ENCODE peak calls at places on chromosomes 13 and 19, in eight cellular contexts. One of them, this sample, is unnamed.

GRCh38 chr13:111165189-111165588 is 50.1 kb downstream of the ARHGEF7 start:
- DNase-seq in adrenal gland: no peak
- DNase-seq in activated CD4-positive, CD25-positive, alpha-beta regulatory T cell treated with anti-CD3 and anti-CD28 coated beads, Interleukin-2, amount 50 U/mL, for 72 hours: no peak
- DNase-seq in EH: no peak
- DNase-seq in anterior cingulate cortex: no peak
- DNase-seq in posterior cingulate gyrus: no peak
- DNase-seq in activated CD4-positive, alpha-beta T cell treated with anti-CD3 and anti-CD28 coated beads, Interleukin-2, amount 50 U/mL, for 4 hours: no peak
- DNase-seq in Daoy: no peak
- DNase-seq in this sample: no peak

GRCh38 chr19:948842-949496 is 23.1 kb downstream of the ARID3A start:
- DNase-seq in adrenal gland: no peak
- DNase-seq in activated CD4-positive, CD25-positive, alpha-beta regulatory T cell treated with anti-CD3 and anti-CD28 coated beads, Interleukin-2, amount 50 U/mL, for 72 hours: no peak
- DNase-seq in EH: no peak
- DNase-seq in anterior cingulate cortex: no peak
- DNase-seq in posterior cingulate gyrus: no peak
- DNase-seq in activated CD4-positive, alpha-beta T cell treated with anti-CD3 and anti-CD28 coated beads, Interleukin-2, amount 50 U/mL, for 4 hours: no peak
- DNase-seq in Daoy: no peak
- DNase-seq in this sample: no peak

GRCh38 chr13:30864352-30865130 is 41.5 kb upstream of the MEDAG start:
- DNase-seq in adrenal gland: peak
- DNase-seq in activated CD4-positive, CD25-positive, alpha-beta regulatory T cell treated with anti-CD3 and anti-CD28 coated beads, Interleukin-2, amount 50 U/mL, for 72 hours: no peak
- DNase-seq in EH: peak
- DNase-seq in anterior cingulate cortex: no peak
- DNase-seq in posterior cingulate gyrus: no peak
- DNase-seq in activated CD4-positive, alpha-beta T cell treated with anti-CD3 and anti-CD28 coated beads, Interleukin-2, amount 50 U/mL, for 4 hours: no peak
- DNase-seq in Daoy: peak
- DNase-seq in this sample: no peak

GRCh38 chr19:3102239-3103140 is 8.3 kb downstream of the GNA11 start:
- DNase-seq in adrenal gland: no peak
- DNase-seq in activated CD4-positive, CD25-positive, alpha-beta regulatory T cell treated with anti-CD3 and anti-CD28 coated beads, Interleukin-2, amount 50 U/mL, for 72 hours: no peak
- DNase-seq in EH: no peak
- DNase-seq in anterior cingulate cortex: no peak
- DNase-seq in posterior cingulate gyrus: no peak
- DNase-seq in activated CD4-positive, alpha-beta T cell treated with anti-CD3 and anti-CD28 coated beads, Interleukin-2, amount 50 U/mL, for 4 hours: no peak
- DNase-seq in Daoy: no peak
- DNase-seq in this sample: no peak

GRCh38 chr13:67803118-67803517 is 573.0 kb upstream of the PCDH9 start:
- DNase-seq in adrenal gland: no peak
- DNase-seq in activated CD4-positive, CD25-positive, alpha-beta regulatory T cell treated with anti-CD3 and anti-CD28 coated beads, Interleukin-2, amount 50 U/mL, for 72 hours: no peak
- DNase-seq in EH: no peak
- DNase-seq in anterior cingulate cortex: no peak
- DNase-seq in posterior cingulate gyrus: no peak
- DNase-seq in activated CD4-positive, alpha-beta T cell treated with anti-CD3 and anti-CD28 coated beads, Interleukin-2, amount 50 U/mL, for 4 hours: no peak
- DNase-seq in Daoy: no peak
- DNase-seq in this sample: no peak

GRCh38 chr13:33349314-33349995 is 63.9 kb upstream of the STARD13 start:
- DNase-seq in adrenal gland: peak
- DNase-seq in activated CD4-positive, CD25-positive, alpha-beta regulatory T cell treated with anti-CD3 and anti-CD28 coated beads, Interleukin-2, amount 50 U/mL, for 72 hours: no peak
- DNase-seq in EH: peak
- DNase-seq in anterior cingulate cortex: no peak
- DNase-seq in posterior cingulate gyrus: peak
- DNase-seq in activated CD4-positive, alpha-beta T cell treated with anti-CD3 and anti-CD28 coated beads, Interleukin-2, amount 50 U/mL, for 4 hours: no peak
- DNase-seq in Daoy: peak
- DNase-seq in this sample: no peak

GRCh38 chr13:75489502-75490263 is 7.7 kb upstream of the TBC1D4 start:
- DNase-seq in adrenal gland: no peak
- DNase-seq in activated CD4-positive, CD25-positive, alpha-beta regulatory T cell treated with anti-CD3 and anti-CD28 coated beads, Interleukin-2, amount 50 U/mL, for 72 hours: no peak
- DNase-seq in EH: peak
- DNase-seq in anterior cingulate cortex: no peak
- DNase-seq in posterior cingulate gyrus: no peak
- DNase-seq in activated CD4-positive, alpha-beta T cell treated with anti-CD3 and anti-CD28 coated beads, Interleukin-2, amount 50 U/mL, for 4 hours: no peak
- DNase-seq in Daoy: peak
- DNase-seq in this sample: no peak

GRCh38 chr19:15210323-15210774 is 9.6 kb upstream of the NOTCH3 start:
- DNase-seq in adrenal gland: peak
- DNase-seq in activated CD4-positive, CD25-positive, alpha-beta regulatory T cell treated with anti-CD3 and anti-CD28 coated beads, Interleukin-2, amount 50 U/mL, for 72 hours: no peak
- DNase-seq in EH: peak
- DNase-seq in anterior cingulate cortex: no peak
- DNase-seq in posterior cingulate gyrus: no peak
- DNase-seq in activated CD4-positive, alpha-beta T cell treated with anti-CD3 and anti-CD28 coated beads, Interleukin-2, amount 50 U/mL, for 4 hours: no peak
- DNase-seq in Daoy: peak
- DNase-seq in this sample: no peak

GRCh38 chr19:29487432-29487831 is 38.4 kb upstream of the VSTM2B start:
- DNase-seq in adrenal gland: no peak
- DNase-seq in activated CD4-positive, CD25-positive, alpha-beta regulatory T cell treated with anti-CD3 and anti-CD28 coated beads, Interleukin-2, amount 50 U/mL, for 72 hours: no peak
- DNase-seq in EH: no peak
- DNase-seq in anterior cingulate cortex: no peak
- DNase-seq in posterior cingulate gyrus: no peak
- DNase-seq in activated CD4-positive, alpha-beta T cell treated with anti-CD3 and anti-CD28 coated beads, Interleukin-2, amount 50 U/mL, for 4 hours: no peak
- DNase-seq in Daoy: no peak
- DNase-seq in this sample: no peak

GRCh38 chr13:60733933-60734332 is 336.9 kb downstream of the TDRD3 start:
- DNase-seq in adrenal gland: no peak
- DNase-seq in activated CD4-positive, CD25-positive, alpha-beta regulatory T cell treated with anti-CD3 and anti-CD28 coated beads, Interleukin-2, amount 50 U/mL, for 72 hours: no peak
- DNase-seq in EH: no peak
- DNase-seq in anterior cingulate cortex: no peak
- DNase-seq in posterior cingulate gyrus: no peak
- DNase-seq in activated CD4-positive, alpha-beta T cell treated with anti-CD3 and anti-CD28 coated beads, Interleukin-2, amount 50 U/mL, for 4 hours: no peak
- DNase-seq in Daoy: no peak
- DNase-seq in this sample: no peak

GRCh38 chr13:54144809-54145208 is 1116.2 kb downstream of the OLFM4 start:
- DNase-seq in adrenal gland: no peak
- DNase-seq in activated CD4-positive, CD25-positive, alpha-beta regulatory T cell treated with anti-CD3 and anti-CD28 coated beads, Interleukin-2, amount 50 U/mL, for 72 hours: no peak
- DNase-seq in EH: no peak
- DNase-seq in anterior cingulate cortex: no peak
- DNase-seq in posterior cingulate gyrus: no peak
- DNase-seq in activated CD4-positive, alpha-beta T cell treated with anti-CD3 and anti-CD28 coated beads, Interleukin-2, amount 50 U/mL, for 4 hours: no peak
- DNase-seq in Daoy: no peak
- DNase-seq in this sample: no peak

GRCh38 chr13:44243198-44243852 is 130.3 kb upstream of the SERP2 start:
- DNase-seq in adrenal gland: peak
- DNase-seq in activated CD4-positive, CD25-positive, alpha-beta regulatory T cell treated with anti-CD3 and anti-CD28 coated beads, Interleukin-2, amount 50 U/mL, for 72 hours: no peak
- DNase-seq in EH: peak
- DNase-seq in anterior cingulate cortex: peak
- DNase-seq in posterior cingulate gyrus: peak
- DNase-seq in activated CD4-positive, alpha-beta T cell treated with anti-CD3 and anti-CD28 coated beads, Interleukin-2, amount 50 U/mL, for 4 hours: no peak
- DNase-seq in Daoy: peak
- DNase-seq in this sample: no peak

GRCh38 chr19:43470288-43470687 is 4.9 kb upstream of the LYPD3 start:
- DNase-seq in adrenal gland: no peak
- DNase-seq in activated CD4-positive, CD25-positive, alpha-beta regulatory T cell treated with anti-CD3 and anti-CD28 coated beads, Interleukin-2, amount 50 U/mL, for 72 hours: no peak
- DNase-seq in EH: peak
- DNase-seq in anterior cingulate cortex: no peak
- DNase-seq in posterior cingulate gyrus: no peak
- DNase-seq in activated CD4-positive, alpha-beta T cell treated with anti-CD3 and anti-CD28 coated beads, Interleukin-2, amount 50 U/mL, for 4 hours: peak
- DNase-seq in Daoy: peak
- DNase-seq in this sample: no peak

GRCh38 chr19:34375598-34375997 is 10.6 kb downstream of the GPI start:
- DNase-seq in adrenal gland: no peak
- DNase-seq in activated CD4-positive, CD25-positive, alpha-beta regulatory T cell treated with anti-CD3 and anti-CD28 coated beads, Interleukin-2, amount 50 U/mL, for 72 hours: no peak
- DNase-seq in EH: no peak
- DNase-seq in anterior cingulate cortex: no peak
- DNase-seq in posterior cingulate gyrus: no peak
- DNase-seq in activated CD4-positive, alpha-beta T cell treated with anti-CD3 and anti-CD28 coated beads, Interleukin-2, amount 50 U/mL, for 4 hours: no peak
- DNase-seq in Daoy: no peak
- DNase-seq in this sample: no peak

GRCh38 chr13:80497978-80498377 is 157.1 kb upstream of the SPRY2 start:
- DNase-seq in adrenal gland: no peak
- DNase-seq in activated CD4-positive, CD25-positive, alpha-beta regulatory T cell treated with anti-CD3 and anti-CD28 coated beads, Interleukin-2, amount 50 U/mL, for 72 hours: no peak
- DNase-seq in EH: no peak
- DNase-seq in anterior cingulate cortex: no peak
- DNase-seq in posterior cingulate gyrus: no peak
- DNase-seq in activated CD4-positive, alpha-beta T cell treated with anti-CD3 and anti-CD28 coated beads, Interleukin-2, amount 50 U/mL, for 4 hours: no peak
- DNase-seq in Daoy: no peak
- DNase-seq in this sample: no peak

GRCh38 chr13:110415669-110416068 is 108.6 kb downstream of the COL4A2 start:
- DNase-seq in adrenal gland: no peak
- DNase-seq in activated CD4-positive, CD25-positive, alpha-beta regulatory T cell treated with anti-CD3 and anti-CD28 coated beads, Interleukin-2, amount 50 U/mL, for 72 hours: no peak
- DNase-seq in EH: no peak
- DNase-seq in anterior cingulate cortex: no peak
- DNase-seq in posterior cingulate gyrus: no peak
- DNase-seq in activated CD4-positive, alpha-beta T cell treated with anti-CD3 and anti-CD28 coated beads, Interleukin-2, amount 50 U/mL, for 4 hours: no peak
- DNase-seq in Daoy: peak
- DNase-seq in this sample: no peak